ENCODE peak calls at places on chromosomes 1 and 21, in six cellular contexts. L, A, W, I, M and Q are unnamed samples.

GRCh38 chr1:24427469-24427862 is 11.9 kb downstream of the NIPAL3 start:
- DNase-seq in I (no peak), A (no peak), M (peak; percentile 51), W (no peak), L (no peak), Q (no peak)

GRCh38 chr1:96968582-96969378 is 247.2 kb downstream of the PTBP2 start:
- DNase-seq in M (no peak), L (peak; percentile 56), W (no peak), I (no peak), A (no peak), Q (no peak)

GRCh38 chr1:6475381-6476133 is 9.6 kb upstream of the TNFRSF25 start:
- DNase-seq in W (peak; percentile 30), I (peak; percentile 71), L (no peak), A (peak; percentile 12), M (peak; percentile 79), Q (peak; percentile 92)

GRCh38 chr1:47684964-47685762 is 247.3 kb downstream of the FOXD2 start:
- DNase-seq in W (no peak), L (no peak), I (peak; percentile 38), M (no peak), A (no peak), Q (peak; percentile 22)

GRCh38 chr21:42652527-42653491 is 612 bp upstream of the PDE9A start:
- DNase-seq in W (no peak), M (no peak), L (peak; percentile 4), I (peak; percentile 69), A (peak; percentile 70), Q (peak; percentile 85)

GRCh38 chr21:33296156-33296555 is 28.6 kb upstream of the IFNAR1 start:
- DNase-seq in A (no peak), I (no peak), L (no peak), W (no peak), M (no peak), Q (peak; percentile 86)

GRCh38 chr21:43590220-43590619 is 69.1 kb downstream of the HSF2BP start:
- DNase-seq in L (peak; percentile 68), M (no peak), W (no peak), I (no peak), A (no peak), Q (no peak)

GRCh38 chr1:228283043-228283371 is 75.2 kb downstream of the OBSCN start:
- DNase-seq in A (no peak), I (no peak), M (no peak), W (no peak), L (no peak), Q (peak; percentile 89)

GRCh38 chr1:179881642-179882252 is 338 bp upstream of the TOR1AIP1 start:
- DNase-seq in M (no peak), L (peak; percentile 96), A (no peak), W (peak; percentile 73), I (peak; percentile 82), Q (no peak)

GRCh38 chr1:23555949-23556640 is 3.2 kb downstream of the ID3 start:
- DNase-seq in W (peak; percentile 96), I (no peak), A (no peak), M (no peak), L (peak; percentile 75), Q (no peak)

GRCh38 chr1:225962440-225962975 is 21.5 kb upstream of the LEFTY2 start:
- DNase-seq in L (no peak), A (peak; percentile 8), I (no peak), M (no peak), W (no peak), Q (peak; percentile 89)

GRCh38 chr1:187566371-187566770 is 737.6 kb downstream of the PLA2G4A start:
- DNase-seq in W (no peak), M (no peak), I (no peak), A (no peak), L (peak; percentile 14), Q (no peak)

GRCh38 chr1:31955917-31956736 is 18.0 kb upstream of the PTP4A2 start:
- DNase-seq in L (peak; percentile 99), A (no peak), W (peak; percentile 97), M (no peak), I (peak; percentile 93), Q (peak; percentile 88)

GRCh38 chr1:12047120-12047876 is 15.8 kb upstream of the TNFRSF8 start:
- DNase-seq in L (peak; percentile 31), I (no peak), A (no peak), M (no peak), W (no peak), Q (no peak)

GRCh38 chr21:45835301-45836267 is 146.0 kb upstream of the COL6A1 start:
- DNase-seq in W (no peak), L (no peak), M (no peak), A (no peak), I (no peak), Q (no peak)